ENCODE peak calls at places on chromosomes 6 and 20, in four cellular contexts. J is A549, Q is RWPE1, R is tibial artery. B is an unnamed sample.

GRCh38 chr20:46400828-46401477 is 5.5 kb downstream of the ELMO2 start:
- DNase-seq in J (no peak), Q (no peak), R (no peak), B (no peak)

GRCh38 chr6:129073651-129074419 is 190.9 kb downstream of the LAMA2 start:
- DNase-seq in J (no peak), R (no peak), Q (no peak), B (no peak)

GRCh38 chr6:44001318-44001868 is 125.9 kb downstream of the MRPL14 start:
- DNase-seq in Q (no peak), J (peak), R (no peak), B (peak)

GRCh38 chr20:59813126-59813947 is 120.1 kb downstream of the SYCP2 start:
- DNase-seq in Q (no peak), R (no peak), J (no peak), B (no peak)

GRCh38 chr6:130697661-130698535 is 129.3 kb upstream of the SMLR1 start:
- DNase-seq in Q (peak), R (peak), J (peak), B (no peak)

GRCh38 chr20:25065625-25066338 is 7.8 kb upstream of the ACSS1 start:
- DNase-seq in Q (peak), R (peak), J (peak), B (peak)

GRCh38 chr6:162344935-162345599 is 382.5 kb downstream of the PRKN start:
- DNase-seq in R (no peak), Q (peak), J (no peak), B (no peak)

GRCh38 chr6:125871365-125871764 is 80.6 kb downstream of the NCOA7 start:
- DNase-seq in R (no peak), J (no peak), Q (no peak), B (no peak)

GRCh38 chr6:138526822-138527235 is 27.5 kb upstream of the NHSL1 start:
- DNase-seq in J (no peak), Q (no peak), R (no peak), B (no peak)

GRCh38 chr6:47967843-47968242 is 143.2 kb downstream of the PTCHD4 start:
- DNase-seq in Q (peak), J (no peak), R (no peak), B (no peak)

GRCh38 chr20:1280421-1281102 is 14.5 kb downstream of the SNPH start:
- DNase-seq in J (no peak), R (no peak), Q (no peak), B (no peak)

GRCh38 chr6:51322505-51322904 is 503.8 kb downstream of the TFAP2B start:
- DNase-seq in Q (no peak), R (no peak), J (peak), B (no peak)

GRCh38 chr6:89667872-89668556 is 29.5 kb upstream of the LYRM2 start:
- DNase-seq in Q (no peak), R (no peak), J (no peak), B (no peak)

GRCh38 chr6:5285526-5285925 is 24.2 kb downstream of the FARS2 start:
- DNase-seq in Q (no peak), J (no peak), R (no peak), B (no peak)

GRCh38 chr6:142279350-142280180 is 22.2 kb upstream of the ADGRG6 start:
- DNase-seq in J (no peak), Q (peak), R (no peak), B (no peak)

GRCh38 chr20:36084897-36085617 is 69.5 kb upstream of the EPB41L1 start:
- DNase-seq in R (no peak), J (peak), Q (peak), B (no peak)

GRCh38 chr6:111732390-111732789 is 126.7 kb upstream of the TRAF3IP2 start:
- DNase-seq in J (no peak), Q (no peak), R (no peak), B (no peak)

GRCh38 chr6:166286831-166287271 is 21.3 kb downstream of the PRR18 start:
- DNase-seq in J (no peak), Q (no peak), R (no peak), B (no peak)

GRCh38 chr6:87364602-87365252 is 20.1 kb downstream of the C6orf163 start:
- DNase-seq in J (no peak), R (no peak), Q (no peak), B (no peak)

GRCh38 chr20:64119301-64119680 is 11.9 kb upstream of the NPBWR2 start:
- DNase-seq in J (peak), Q (no peak), R (no peak), B (peak)

GRCh38 chr6:31652925-31653724 is 664 bp upstream of the BAG6 start:
- DNase-seq in J (no peak), Q (peak), R (peak), B (peak)

GRCh38 chr6:2158596-2159271 is 86.7 kb downstream of the GMDS start:
- DNase-seq in Q (peak), R (no peak), J (peak), B (no peak)

GRCh38 chr6:110938176-110938575 is 20.3 kb upstream of the GTF3C6 start:
- DNase-seq in J (no peak), Q (no peak), R (no peak), B (no peak)

GRCh38 chr20:63408684-63409046 is 47.5 kb upstream of the CHRNA4 start:
- DNase-seq in J (no peak), R (no peak), Q (no peak), B (no peak)

GRCh38 chr6:11766056-11766455 is 12.5 kb downstream of the ADTRP start:
- DNase-seq in R (no peak), J (peak), Q (no peak), B (no peak)

GRCh38 chr6:83948851-83949250 is 84.7 kb upstream of the MRAP2 start:
- DNase-seq in Q (no peak), J (no peak), R (no peak), B (no peak)

GRCh38 chr6:150044621-150045145 is 19.4 kb upstream of the RAET1L start:
- DNase-seq in J (no peak), Q (no peak), R (no peak), B (no peak)

GRCh38 chr20:34720266-34720665 is 16.1 kb downstream of the TP53INP2 start:
- DNase-seq in J (no peak), R (no peak), Q (no peak), B (no peak)

GRCh38 chr6:20746024-20746423 is 211.8 kb downstream of the CDKAL1 start:
- DNase-seq in Q (peak), R (no peak), J (no peak), B (no peak)

GRCh38 chr6:1864496-1864895 is 254.8 kb downstream of the FOXC1 start:
- DNase-seq in Q (no peak), J (no peak), R (no peak), B (no peak)

GRCh38 chr6:154440022-154440421 is 70.5 kb downstream of the CNKSR3 start:
- DNase-seq in R (no peak), Q (no peak), J (no peak), B (no peak)
- H3K27ac ChIP-seq in R (no peak), Q (no peak), J (no peak), B (no peak)

GRCh38 chr6:55953384-55953783 is 78.0 kb upstream of the BMP5 start:
- DNase-seq in R (no peak), Q (peak), J (peak), B (no peak)
- TF ChIP-seq CTCF in R (peak), Q (peak), J (peak), B (no peak)

DNA sequence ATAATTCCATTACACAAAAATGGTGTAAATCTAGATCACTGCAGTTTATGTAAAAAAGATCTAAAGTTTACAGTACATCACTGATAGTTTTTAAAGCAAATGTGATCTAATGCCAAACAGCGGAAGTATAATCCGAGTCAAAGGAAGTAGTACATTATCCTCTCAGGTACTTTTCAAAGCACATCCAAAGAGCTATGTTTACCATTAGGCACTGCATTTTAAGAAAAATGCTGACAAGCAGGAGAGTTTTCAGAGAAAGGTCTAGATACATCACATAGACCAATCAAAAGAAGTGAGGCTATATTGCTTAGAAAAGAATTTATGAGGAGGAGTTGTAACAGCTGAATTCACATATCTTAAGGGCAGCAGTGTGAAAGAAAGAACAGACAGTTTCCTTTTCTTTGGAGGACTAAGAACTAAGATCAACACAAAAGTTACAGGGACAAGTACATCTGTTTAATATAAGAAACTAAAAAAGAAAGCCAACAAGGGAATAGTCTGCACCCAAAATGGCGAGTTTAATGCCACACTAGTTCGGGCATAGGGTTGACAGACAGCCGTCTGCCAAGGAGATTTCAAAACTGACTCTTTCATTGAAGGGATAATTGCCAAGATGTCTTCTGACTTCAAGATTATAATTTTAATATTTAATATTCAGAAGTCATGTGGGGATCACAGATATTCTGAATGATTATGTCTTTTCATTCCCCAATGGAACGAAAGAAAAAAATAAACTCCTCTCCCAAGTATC is 1.4 kb downstream of the ZNF184 start:
- DNase-seq in J (no peak), Q (no peak), R (no peak), B (no peak)
- H3K27ac ChIP-seq in J (peak), Q (peak), R (peak), B (peak)

GRCh38 chr20:21798384-21798783 is 92.9 kb downstream of the PAX1 start:
- DNase-seq in J (no peak), R (no peak), Q (no peak), B (no peak)

GRCh38 chr20:21801193-21801592 is 95.7 kb downstream of the PAX1 start:
- DNase-seq in J (no peak), Q (no peak), R (no peak), B (no peak)

GRCh38 chr20:21796059-21796458 is 90.6 kb downstream of the PAX1 start:
- DNase-seq in R (no peak), J (peak), Q (no peak), B (no peak)
- TF ChIP-seq CTCF in R (no peak), J (no peak), Q (no peak), B (no peak)

DNA sequence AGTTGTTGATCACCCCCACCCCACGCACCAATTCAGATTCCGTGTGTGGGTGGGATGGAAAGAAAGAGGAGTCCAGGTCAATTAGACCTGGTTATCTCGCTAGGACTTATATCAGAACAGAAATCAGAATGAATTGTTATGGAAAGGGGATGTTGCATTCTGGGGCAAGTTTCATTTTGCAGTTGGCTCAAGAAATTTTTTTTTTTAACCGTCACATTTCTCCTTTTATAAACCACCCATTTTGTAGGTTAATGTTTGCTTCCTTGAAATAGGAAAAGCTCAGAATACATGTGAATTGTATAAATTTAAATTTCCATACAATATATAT is 46.9 kb upstream of the SUPT3H start:
- DNase-seq in Q (no peak), R (no peak), J (no peak), B (no peak)
- H3K27ac ChIP-seq in Q (no peak), R (peak), J (no peak), B (peak)

B was measured in left lung.